ENCODE peak calls at places on chromosome 4, in seven cellular contexts. I is brain microvascular endothelial cell, J is HepG2, U is fibroblast of lung, A is H9, V is lower lobe of right lung, W is lung. R is an unnamed sample.

GRCh38 chr4:11805837-11806236 is 377.1 kb upstream of the HS3ST1 start:
- DNase-seq in A (no peak), V (no peak), I (peak), W (no peak), J (no peak), U (peak), R (peak)

GRCh38 chr4:83125738-83126141 is 11.2 kb upstream of the PLAC8 start:
- DNase-seq in V (no peak), I (no peak), J (no peak), A (no peak), W (no peak), U (no peak), R (no peak)

GRCh38 chr4:38759077-38759789 is 23.6 kb downstream of the TLR10 start:
- DNase-seq in A (peak), I (peak), U (peak), J (peak), W (peak), V (no peak), R (no peak)

GRCh38 chr4:20652226-20652836 is 47.9 kb upstream of the PACRGL start:
- DNase-seq in A (no peak), V (no peak), J (no peak), I (no peak), U (no peak), W (no peak), R (no peak)

GRCh38 chr4:166065324-166065723 is 192.3 kb downstream of the TLL1 start:
- DNase-seq in V (no peak), A (no peak), I (no peak), U (no peak), J (no peak), W (no peak), R (peak)

GRCh38 chr4:141220655-141221605 is at the start of gene ZNF330:
- DNase-seq in J (peak), U (peak), I (peak), W (peak), V (peak), A (peak), R (peak)

GRCh38 chr4:55458164-55458563 is 62.4 kb downstream of the TMEM165 start:
- DNase-seq in A (no peak), I (peak), W (no peak), J (no peak), U (peak), V (no peak), R (peak)

GRCh38 chr4:104044369-104044768 is 324.6 kb upstream of the TACR3 start:
- DNase-seq in I (no peak), A (no peak), V (no peak), J (no peak), W (no peak), U (no peak), R (no peak)

GRCh38 chr4:54998991-54999390 is 126.4 kb downstream of the KDR start:
- DNase-seq in I (peak), V (no peak), J (no peak), A (no peak), W (no peak), U (peak), R (no peak)

GRCh38 chr4:165394275-165394674 is 15.5 kb downstream of the CPE start:
- DNase-seq in U (peak), W (no peak), J (no peak), A (no peak), V (no peak), I (peak), R (peak)

GRCh38 chr4:188989371-188989770 is 850.1 kb downstream of the TRIML1 start:
- DNase-seq in J (no peak), I (no peak), U (no peak), V (no peak), A (no peak), W (no peak), R (peak)

GRCh38 chr4:80266902-80267380 is 477 bp downstream of the FGF5 start:
- DNase-seq in I (peak), V (no peak), A (peak), U (peak), W (no peak), J (no peak), R (peak)

GRCh38 chr4:17717301-17717700 is 64.1 kb downstream of the FAM184B start:
- DNase-seq in V (no peak), I (no peak), A (no peak), W (no peak), J (no peak), U (no peak), R (no peak)

GRCh38 chr4:3310301-3311094 is 17.7 kb downstream of the RGS12 start:
- DNase-seq in I (no peak), V (no peak), A (peak), U (no peak), W (no peak), J (no peak), R (no peak)

GRCh38 chr4:146333187-146333894 is 119.0 kb downstream of the REELD1 start:
- DNase-seq in A (no peak), J (peak), V (no peak), I (peak), W (no peak), U (peak), R (peak)

GRCh38 chr4:77264826-77265225 is 107.8 kb downstream of the CCNG2 start:
- DNase-seq in A (no peak), V (no peak), J (no peak), I (no peak), W (no peak), U (no peak), R (peak)

GRCh38 chr4:1347410-1347864 is 429 bp downstream of the UVSSA start:
- DNase-seq in W (peak), U (peak), I (peak), J (peak), V (peak), A (peak), R (peak)

GRCh38 chr4:6695660-6696581 is 2.2 kb downstream of the S100P start:
- DNase-seq in V (no peak), U (no peak), W (peak), J (peak), A (no peak), I (no peak), R (no peak)

GRCh38 chr4:55272576-55272975 is 73.5 kb upstream of the SRD5A3 start:
- DNase-seq in U (no peak), A (no peak), V (no peak), I (no peak), J (no peak), W (no peak), R (no peak)

GRCh38 chr4:176052744-176053143 is 12.9 kb upstream of the WDR17 start:
- DNase-seq in I (no peak), V (no peak), A (no peak), U (no peak), W (no peak), J (no peak), R (no peak)

GRCh38 chr4:127012549-127012948 is 620.2 kb upstream of the INTU start:
- DNase-seq in A (no peak), U (peak), I (no peak), V (no peak), J (no peak), W (no peak), R (peak)

GRCh38 chr4:73599182-73599581 is 21.1 kb downstream of the RASSF6 start:
- DNase-seq in V (no peak), J (peak), I (peak), W (no peak), U (peak), A (peak), R (peak)

GRCh38 chr4:143586080-143586479 is 72.6 kb downstream of the SMARCA5 start:
- DNase-seq in V (no peak), W (no peak), J (no peak), A (no peak), I (peak), U (peak), R (no peak)

GRCh38 chr4:5638316-5638715 is 70.0 kb downstream of the EVC2 start:
- DNase-seq in J (no peak), A (no peak), V (no peak), I (peak), U (peak), W (no peak), R (peak)

GRCh38 chr4:72430050-72430449 is 139.0 kb downstream of the ADAMTS3 start:
- DNase-seq in V (no peak), J (no peak), I (peak), U (peak), A (no peak), W (no peak), R (no peak)

GRCh38 chr4:75916091-75916661 is 13.9 kb upstream of the PPEF2 start:
- DNase-seq in A (peak), U (peak), W (no peak), I (peak), V (no peak), J (peak), R (peak)

GRCh38 chr4:39626261-39626660 is 12.4 kb downstream of the SMIM14 start:
- DNase-seq in A (no peak), I (no peak), V (no peak), J (no peak), W (no peak), U (no peak), R (no peak)

GRCh38 chr4:52619591-52619931 is 39.5 kb downstream of the USP46 start:
- DNase-seq in A (no peak), V (no peak), I (no peak), W (no peak), U (no peak), J (no peak), R (no peak)

GRCh38 chr4:55819634-55820033 is at the start of gene EXOC1L:
- DNase-seq in J (peak), W (no peak), I (peak), U (peak), A (peak), V (no peak), R (no peak)

GRCh38 chr4:120870279-120870673 is 52.2 kb downstream of the PRDM5 start:
- DNase-seq in U (no peak), V (no peak), I (no peak), A (peak), W (no peak), J (peak), R (no peak)
- TF ChIP-seq CTCF in U (no peak), V (no peak), I (peak), A (peak), W (no peak), J (peak), R (no peak)

GRCh38 chr4:8153441-8153840 is 5.2 kb downstream of the ABLIM2 start:
- DNase-seq in J (no peak), U (no peak), W (no peak), I (no peak), A (no peak), V (no peak), R (no peak)

GRCh38 chr4:8152090-8152864 is 6.3 kb downstream of the ABLIM2 start:
- DNase-seq in I (no peak), V (no peak), U (no peak), W (no peak), A (no peak), J (no peak), R (no peak)

GRCh38 chr4:8155048-8155447 is 3.6 kb downstream of the ABLIM2 start:
- DNase-seq in A (no peak), I (no peak), U (peak), W (no peak), J (no peak), V (no peak), R (no peak)

GRCh38 chr4:8151165-8151650 is 7.4 kb downstream of the ABLIM2 start:
- DNase-seq in A (no peak), J (no peak), U (no peak), V (no peak), W (no peak), I (no peak), R (no peak)

GRCh38 chr4:8152865-8153257 is 5.8 kb downstream of the ABLIM2 start:
- DNase-seq in A (no peak), J (no peak), W (no peak), V (no peak), I (no peak), U (no peak), R (no peak)
- H3K27ac ChIP-seq in A (no peak), J (no peak), W (no peak), V (no peak), I (no peak), U (no peak), R (no peak)

DNA sequence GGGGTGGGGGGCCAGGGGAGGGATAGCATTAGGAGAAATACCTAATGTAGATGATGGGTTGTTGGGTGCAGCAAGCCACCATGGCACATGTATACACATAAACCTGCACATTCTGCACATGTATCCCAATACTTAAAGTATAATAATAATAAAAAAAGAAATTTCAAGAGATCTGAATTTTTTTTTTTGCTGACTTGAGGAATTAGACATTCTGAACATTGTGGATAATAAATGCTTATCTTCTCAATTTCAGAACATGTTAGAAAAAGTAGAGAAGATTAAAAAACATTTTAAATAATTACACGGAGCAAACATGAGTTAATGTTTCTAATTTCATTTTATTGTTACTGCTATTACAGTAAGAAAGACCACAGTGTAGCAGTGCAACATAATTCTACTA is 230.4 kb downstream of the DTHD1 start:
- DNase-seq in W (no peak), A (no peak), V (no peak), U (no peak), J (no peak), I (no peak), R (no peak)
- TF ChIP-seq CTCF in W (no peak), A (no peak), V (no peak), U (no peak), J (no peak), I (no peak), R (no peak)

GRCh38 chr4:113405874-113406722 is 355.4 kb downstream of the CAMK2D start:
- DNase-seq in W (no peak), I (no peak), V (no peak), U (no peak), A (no peak), J (no peak), R (no peak)
- H3K27ac ChIP-seq in W (no peak), I (no peak), V (no peak), U (no peak), A (no peak), J (peak), R (no peak)

GRCh38 chr4:8320386-8320750 is 50.8 kb downstream of the HTRA3 start:
- DNase-seq in W (no peak), U (no peak), I (no peak), A (peak), J (peak), V (no peak), R (no peak)
- TF ChIP-seq CTCF in W (no peak), U (no peak), I (peak), A (peak), J (peak), V (peak), R (peak)

GRCh38 chr4:135243960-135244561 is 1042.5 kb upstream of the PABPC4L start:
- DNase-seq in J (no peak), W (no peak), I (no peak), V (no peak), U (peak), A (no peak), R (no peak)
- H3K27ac ChIP-seq in J (no peak), W (no peak), I (no peak), V (no peak), U (no peak), A (peak), R (no peak)

GRCh38 chr4:100738388-100739165 is 220.8 kb upstream of the EMCN start:
- DNase-seq in J (no peak), U (peak), V (no peak), W (no peak), I (peak), A (no peak), R (peak)

GRCh38 chr4:100746141-100746540 is 228.3 kb upstream of the EMCN start:
- DNase-seq in U (no peak), V (no peak), I (no peak), W (no peak), J (no peak), A (no peak), R (no peak)

GRCh38 chr4:100736651-100737450 is 219.0 kb upstream of the EMCN start:
- DNase-seq in W (no peak), U (peak), I (peak), J (no peak), V (no peak), A (no peak), R (peak)

GRCh38 chr4:100742045-100742444 is 224.2 kb upstream of the EMCN start:
- DNase-seq in A (no peak), J (peak), U (peak), I (peak), W (no peak), V (no peak), R (peak)
- TF ChIP-seq CTCF in A (peak), J (peak), U (peak), I (peak), W (no peak), V (peak), R (peak)

GRCh38 chr4:168769416-168769815 is 240.6 kb downstream of the CBR4 start:
- DNase-seq in I (peak), A (no peak), U (peak), W (no peak), V (no peak), J (no peak), R (no peak)
- H3K27ac ChIP-seq in I (peak), A (no peak), U (no peak), W (no peak), V (no peak), J (no peak), R (no peak)